ENCODE peak calls at places on chromosome 13, in nine cellular contexts. B, R, X, D, H, F, J, V and W are unnamed samples.

GRCh38 chr13:110430391-110431338 is 123.6 kb downstream of the COL4A2 start:
- DNase-seq in B (no peak), F (no peak), H (no peak), J (peak), V (no peak), X (no peak), R (no peak), D (no peak), W (no peak)

GRCh38 chr13:114025432-114026127 is 51.7 kb upstream of the C13orf46 start:
- DNase-seq in X (no peak), V (no peak), D (peak), F (no peak), H (no peak), R (peak), J (no peak), B (no peak), W (no peak)

GRCh38 chr13:76832258-76832988 is 53.8 kb downstream of the KCTD12 start:
- DNase-seq in F (no peak), H (no peak), B (no peak), V (no peak), D (no peak), J (no peak), X (no peak), R (no peak), W (no peak)

GRCh38 chr13:30561506-30561905 is 56.2 kb upstream of the USPL1 start:
- DNase-seq in V (no peak), H (no peak), B (no peak), F (no peak), D (peak), R (no peak), X (no peak), J (no peak), W (no peak)

GRCh38 chr13:53018690-53019647 is 9.6 kb upstream of the OLFM4 start:
- DNase-seq in H (no peak), D (no peak), R (no peak), X (no peak), F (no peak), V (no peak), J (no peak), B (no peak), W (no peak)

GRCh38 chr13:33132644-33133440 is 116.6 kb downstream of the KL start:
- DNase-seq in J (no peak), R (no peak), F (no peak), X (no peak), H (no peak), B (no peak), V (no peak), D (peak), W (no peak)

GRCh38 chr13:80871481-80871880 is 530.6 kb upstream of the SPRY2 start:
- DNase-seq in H (no peak), D (no peak), V (no peak), J (peak), R (no peak), F (no peak), B (no peak), X (no peak), W (no peak)

GRCh38 chr13:60335531-60335930 is 61.5 kb upstream of the TDRD3 start:
- DNase-seq in R (no peak), D (peak), F (no peak), J (peak), B (no peak), V (no peak), X (no peak), H (no peak), W (no peak)

GRCh38 chr13:95206116-95206515 is 95.1 kb downstream of the ABCC4 start:
- DNase-seq in R (no peak), H (no peak), D (no peak), X (no peak), V (no peak), J (no peak), B (no peak), F (no peak), W (no peak)

GRCh38 chr13:33676700-33677048 is 141.3 kb upstream of the RFC3 start:
- DNase-seq in D (peak), B (peak), R (peak), F (peak), H (no peak), V (no peak), J (peak), X (peak), W (peak)

GRCh38 chr13:43580280-43580679 is 206.5 kb downstream of the ENOX1 start:
- DNase-seq in H (no peak), V (no peak), J (no peak), F (no peak), X (no peak), D (no peak), R (no peak), B (no peak), W (no peak)

GRCh38 chr13:48534911-48535501 is 2.1 kb upstream of the RCBTB2 start:
- DNase-seq in V (no peak), D (no peak), X (no peak), H (no peak), J (no peak), R (no peak), B (no peak), F (no peak), W (no peak)

GRCh38 chr13:99215466-99215865 is 14.8 kb downstream of the UBAC2 start:
- DNase-seq in V (no peak), B (no peak), R (no peak), F (no peak), D (no peak), X (peak), J (no peak), H (no peak), W (no peak)

GRCh38 chr13:57630661-57631606 is 610 bp upstream of the PCDH17 start:
- DNase-seq in F (no peak), R (no peak), H (no peak), J (peak), B (no peak), D (no peak), V (peak), X (no peak), W (no peak)

GRCh38 chr13:33318744-33319143 is 33.2 kb upstream of the STARD13 start:
- DNase-seq in D (no peak), H (no peak), V (no peak), R (no peak), B (no peak), F (no peak), J (peak), X (no peak), W (no peak)

GRCh38 chr13:51815848-51816247 is 11.9 kb upstream of the DHRS12 start:
- DNase-seq in V (no peak), J (peak), D (no peak), X (no peak), H (no peak), R (no peak), F (no peak), B (no peak), W (no peak)

GRCh38 chr13:76707360-76707759 is 178.8 kb downstream of the KCTD12 start:
- DNase-seq in D (peak), R (no peak), B (no peak), F (no peak), J (peak), X (no peak), V (no peak), H (no peak), W (no peak)

GRCh38 chr13:93794197-93794885 is 567.7 kb downstream of the GPC6 start:
- DNase-seq in R (no peak), H (no peak), V (no peak), B (no peak), J (no peak), X (no peak), F (no peak), D (peak), W (no peak)

GRCh38 chr13:40401911-40402776 is 264.3 kb downstream of the FOXO1 start:
- DNase-seq in H (no peak), D (peak), B (peak), V (peak), F (peak), X (peak), J (peak), R (peak), W (peak)

GRCh38 chr13:74142257-74142656 is 8.1 kb upstream of the KLF12 start:
- DNase-seq in B (no peak), X (no peak), F (no peak), J (no peak), D (no peak), H (no peak), V (no peak), R (no peak), W (no peak)